ENCODE peak calls at places on chromosomes 3 and 15, in six cellular contexts. J is K562, G is HCT116, E is SK-N-SH, K is GM12878, N is HepG2. Z is an unnamed sample.

GRCh38 chr3:196341142-196341541 is 3.0 kb upstream of the TM4SF19 start:
- DNase-seq in J (no peak), G (no peak), E (no peak), K (no peak), N (no peak), Z (no peak)

GRCh38 chr3:177932750-177933660 is 603.2 kb upstream of the KCNMB2 start:
- DNase-seq in J (no peak), G (no peak), E (no peak), K (no peak), N (no peak), Z (no peak)

GRCh38 chr15:30906366-30906765 is 2.7 kb downstream of the FAN1 start:
- DNase-seq in J (no peak), G (no peak), E (no peak), K (no peak), N (no peak), Z (no peak)

GRCh38 chr3:67593761-67594234 is 60.6 kb downstream of the SUCLG2 start:
- DNase-seq in J (peak), G (no peak), E (no peak), K (no peak), N (peak), Z (no peak)

GRCh38 chr15:47711654-47712053 is 5.7 kb upstream of the SEMA6D start:
- DNase-seq in J (no peak), G (no peak), E (peak), K (no peak), N (peak), Z (no peak)

GRCh38 chr15:32790352-32790999 is 72.7 kb downstream of the GREM1 start:
- DNase-seq in J (no peak), G (no peak), E (no peak), K (no peak), N (peak), Z (no peak)

GRCh38 chr15:29045717-29046116 is 159.9 kb downstream of the APBA2 start:
- DNase-seq in J (no peak), G (no peak), E (no peak), K (no peak), N (no peak), Z (no peak)

GRCh38 chr15:66908503-66909095 is 156.8 kb upstream of the SMAD3 start:
- DNase-seq in J (no peak), G (no peak), E (no peak), K (no peak), N (no peak), Z (no peak)

GRCh38 chr3:176941674-176942073 is 255.6 kb downstream of the TBL1XR1 start:
- DNase-seq in J (no peak), G (no peak), E (no peak), K (no peak), N (no peak), Z (no peak)

GRCh38 chr3:58588030-58588614 is 10.9 kb upstream of the FAM107A start:
- DNase-seq in J (peak), G (no peak), E (no peak), K (no peak), N (no peak), Z (no peak)

GRCh38 chr3:52429779-52430415 is 15.0 kb downstream of the SEMA3G start:
- DNase-seq in J (no peak), G (no peak), E (peak), K (no peak), N (peak), Z (no peak)

GRCh38 chr3:52429031-52429430 is 15.9 kb downstream of the SEMA3G start:
- DNase-seq in J (no peak), G (no peak), E (no peak), K (no peak), N (no peak), Z (no peak)

GRCh38 chr3:52431459-52432223 is 13.3 kb downstream of the SEMA3G start:
- DNase-seq in J (no peak), G (no peak), E (no peak), K (no peak), N (no peak), Z (no peak)

GRCh38 chr3:52430416-52430810 is 14.5 kb downstream of the SEMA3G start:
- DNase-seq in J (no peak), G (no peak), E (no peak), K (no peak), N (no peak), Z (no peak)

DNA sequence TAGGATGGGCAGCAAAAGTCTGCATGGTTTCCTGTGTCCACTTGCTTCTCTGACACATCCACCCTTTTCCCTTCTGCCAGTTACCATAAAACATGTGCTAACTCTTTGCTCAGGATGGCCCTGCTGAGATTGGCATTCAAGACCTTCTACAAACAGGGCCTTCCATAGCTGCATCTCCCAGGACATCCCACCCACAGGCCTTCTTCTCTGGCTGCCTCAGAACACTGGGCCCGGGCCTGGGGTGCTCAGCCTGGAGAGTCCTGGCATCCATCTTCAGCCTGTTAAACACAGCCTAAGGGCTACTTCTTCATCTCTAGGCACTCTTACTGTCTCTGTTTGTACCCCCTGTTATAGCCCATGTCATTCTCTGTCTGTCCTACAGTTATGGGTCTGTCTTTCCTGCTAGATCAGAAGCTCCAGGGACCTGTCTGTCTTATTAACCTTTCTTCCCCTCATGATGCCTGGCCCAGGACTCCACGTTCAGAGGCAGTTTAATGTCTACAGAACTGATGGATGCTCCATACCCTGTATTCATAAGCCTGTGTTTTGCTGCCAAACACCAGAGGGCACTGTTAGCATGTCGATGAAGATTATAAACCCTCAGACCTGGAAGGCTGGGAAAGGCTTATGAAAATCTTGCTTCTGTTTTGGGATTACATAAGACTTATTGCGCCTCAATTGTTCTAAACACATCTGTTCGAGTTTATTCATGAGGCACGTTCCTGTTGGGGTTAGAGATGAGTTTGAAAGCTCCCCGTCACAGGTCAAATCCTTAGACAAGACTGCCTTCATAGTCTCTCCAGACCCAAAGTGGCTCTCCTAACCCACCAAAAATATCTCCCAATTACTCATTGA is 16.5 kb downstream of the SEMA3G start:
- DNase-seq in J (peak), G (peak), E (peak), K (no peak), N (peak), Z (no peak)
- TF ChIP-seq SIN3A in J (no peak), G (no peak), E (no peak), K (no peak), N (no peak), Z (no peak)

DNA sequence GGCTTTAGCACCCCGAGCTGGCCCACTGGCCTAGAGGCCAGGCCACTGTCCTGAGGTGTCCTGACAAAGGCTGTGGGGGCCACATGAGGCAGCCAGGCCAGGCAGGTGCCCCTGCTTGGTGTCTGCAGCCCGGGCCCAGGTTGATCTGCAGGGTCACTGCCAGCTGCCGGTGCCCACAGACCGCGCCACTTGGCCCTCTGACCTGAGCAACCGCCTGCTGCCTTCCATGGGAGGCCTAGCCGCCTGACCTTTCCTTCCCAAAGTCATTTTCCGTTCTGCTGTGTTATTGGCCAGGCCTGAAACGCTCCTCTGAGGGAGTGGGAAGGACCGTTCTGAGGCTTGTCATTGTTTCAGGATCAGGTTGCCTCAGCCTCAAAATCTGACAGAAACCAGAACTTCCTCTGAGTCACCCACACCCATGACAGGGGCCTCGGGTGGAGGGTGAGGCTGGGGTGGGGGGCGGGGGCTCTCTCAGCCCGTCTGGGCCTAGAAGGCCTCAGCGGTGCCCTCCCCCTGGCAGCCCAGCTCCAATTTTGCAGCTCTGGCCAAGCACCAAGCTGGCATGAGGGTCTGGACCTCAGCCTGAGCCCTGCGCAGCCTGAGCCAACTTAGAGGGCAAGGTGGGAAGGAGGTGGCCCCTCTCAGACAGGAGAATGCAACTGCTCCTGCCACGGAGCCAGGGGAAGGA is 140.7 kb upstream of the MEF2A start:
- DNase-seq in J (no peak), G (no peak), E (peak), K (no peak), N (peak), Z (no peak)
- TF ChIP-seq POLR2AphosphoS5 in J (no peak), G (no peak), E (peak), K (no peak), N (no peak), Z (no peak)

GRCh38 chr15:81809543-81809942 is 236.3 kb downstream of the MEX3B start:
- DNase-seq in J (no peak), G (peak), E (peak), K (no peak), N (peak), Z (no peak)
- TF ChIP-seq CTCF in J (no peak), G (peak), E (peak), K (peak), N (peak), Z (peak)

GRCh38 chr3:15064299-15064834 is 748 bp downstream of the MRPS25 start:
- DNase-seq in J (no peak), G (no peak), E (peak), K (no peak), N (no peak), Z (no peak)
- TF ChIP-seq SIN3A in J (no peak), G (no peak), E (no peak), K (no peak), N (no peak), Z (no peak)